ENCODE peak calls at places on chromosome 11, in seven cellular contexts. L, N, R, F, S, Z and O are unnamed samples.

GRCh38 chr11:94144664-94145063 is 16.0 kb downstream of the PANX1 start:
- DNase-seq in L (no peak), N (no peak), R (no peak), F (no peak), S (no peak), Z (no peak), O (no peak)

GRCh38 chr11:72630104-72630852 is 43.9 kb downstream of the PDE2A start:
- DNase-seq in L (no peak), N (no peak), R (no peak), F (no peak), S (no peak), Z (no peak), O (no peak)

GRCh38 chr11:33982661-33983060 is 68.9 kb upstream of the CAPRIN1 start:
- DNase-seq in L (no peak), N (no peak), R (no peak), F (no peak), S (no peak), Z (no peak), O (no peak)

GRCh38 chr11:856397-856796 is 13.7 kb downstream of the TSPAN4 start:
- DNase-seq in L (no peak), N (no peak), R (no peak), F (no peak), S (no peak), Z (no peak), O (no peak)

GRCh38 chr11:61764606-61765260 is 12.3 kb downstream of the MYRF start:
- DNase-seq in L (no peak), N (no peak), R (no peak), F (no peak), S (no peak), Z (no peak), O (no peak)

GRCh38 chr11:44305643-44306468 is 4.1 kb downstream of the ALX4 start:
- DNase-seq in L (no peak), N (peak), R (no peak), F (peak), S (no peak), Z (no peak), O (no peak)

GRCh38 chr11:118448294-118448693 is 12.0 kb downstream of the KMT2A start:
- DNase-seq in L (no peak), N (peak), R (no peak), F (peak), S (no peak), Z (no peak), O (peak)

GRCh38 chr11:124644426-124645280 is 22.0 kb downstream of the TBRG1 start:
- DNase-seq in L (peak), N (peak), R (peak), F (peak), S (no peak), Z (peak), O (peak)

GRCh38 chr11:44681698-44682097 is 45.1 kb upstream of the TSPAN18 start:
- DNase-seq in L (no peak), N (peak), R (no peak), F (no peak), S (no peak), Z (no peak), O (no peak)

GRCh38 chr11:126824035-126824607 is 176.4 kb downstream of the KIRREL3 start:
- DNase-seq in L (no peak), N (no peak), R (no peak), F (no peak), S (no peak), Z (no peak), O (no peak)

GRCh38 chr11:124638500-124638899 is 15.8 kb downstream of the TBRG1 start:
- DNase-seq in L (no peak), N (no peak), R (no peak), F (no peak), S (no peak), Z (no peak), O (no peak)

GRCh38 chr11:68127791-68128681 is 6.8 kb upstream of the CHKA start:
- DNase-seq in L (no peak), N (peak), R (peak), F (no peak), S (no peak), Z (no peak), O (no peak)

GRCh38 chr11:62707277-62707771 is at the start of the genes BSCL2 and GNG3:
- DNase-seq in L (no peak), N (no peak), R (no peak), F (no peak), S (no peak), Z (no peak), O (no peak)

GRCh38 chr11:26087095-26087935 is 244.6 kb upstream of the ANO3 start:
- DNase-seq in L (no peak), N (no peak), R (no peak), F (peak), S (no peak), Z (no peak), O (peak)

GRCh38 chr11:58923300-58923788 is 15.9 kb upstream of the GLYATL1 start:
- DNase-seq in L (no peak), N (no peak), R (no peak), F (peak), S (no peak), Z (peak), O (no peak)

GRCh38 chr11:128324051-128324481 is 263.3 kb downstream of the ETS1 start:
- DNase-seq in L (no peak), N (no peak), R (no peak), F (no peak), S (no peak), Z (no peak), O (no peak)

GRCh38 chr11:132994038-132994502 is 538.2 kb downstream of the OPCML start:
- DNase-seq in L (no peak), N (no peak), R (no peak), F (no peak), S (no peak), Z (no peak), O (no peak)

GRCh38 chr11:67505605-67506396 is 638 bp upstream of the PITPNM1 start:
- DNase-seq in L (peak), N (peak), R (peak), F (peak), S (peak), Z (peak), O (peak)

GRCh38 chr11:83523676-83524075 is 237.5 kb upstream of the CCDC90B start:
- DNase-seq in L (peak), N (no peak), R (no peak), F (no peak), S (no peak), Z (no peak), O (no peak)

GRCh38 chr11:108618529-108618928 is 25.0 kb upstream of the EXPH5 start:
- DNase-seq in L (no peak), N (no peak), R (no peak), F (no peak), S (no peak), Z (peak), O (no peak)

GRCh38 chr11:118791961-118792578 is 1.1 kb upstream of the DDX6 start:
- DNase-seq in L (no peak), N (peak), R (peak), F (peak), S (no peak), Z (no peak), O (peak)